ENCODE peak calls at places on chromosome 11, in six cellular contexts. K is stimulated activated CD4-positive, alpha-beta T cell treated with anti-CD3 and anti-CD28 coated beads, Interleukin-12 subunit alpha, Interleukin-12 subunit beta, amount 100 ng/mL, for 24 hours; C is AG08395; J is endodermal cell; H is activated gamma-delta T cell treated with anti-CD3 and anti-CD28 coated beads, Interleukin-2, amount 50 U/mL, for 16 hours; B is neural progenitor cell. E is an unnamed sample.

GRCh38 chr11:85756401-85757200 is 54.3 kb downstream of the SYTL2 start:
- DNase-seq in H (peak), C (no peak), J (no peak), K (no peak), B (no peak), E (no peak)

GRCh38 chr11:44611687-44612437 is 46.4 kb downstream of the CD82 start:
- DNase-seq in C (no peak), J (no peak), B (no peak), K (peak), H (peak), E (no peak)

GRCh38 chr11:20031155-20032001 is 128.9 kb downstream of the DBX1 start:
- DNase-seq in B (peak), K (no peak), H (no peak), J (peak), C (peak), E (peak)

GRCh38 chr11:14980854-14981253 is 8.7 kb upstream of the CALCA start:
- DNase-seq in B (no peak), H (no peak), K (no peak), J (no peak), C (peak), E (no peak)

GRCh38 chr11:56841210-56841810 is 92.8 kb upstream of the OR9G4 start:
- DNase-seq in C (peak), K (peak), B (peak), H (no peak), J (peak), E (peak)

GRCh38 chr11:63667993-63668392 is 3.2 kb downstream of the ATL3 start:
- DNase-seq in J (peak), B (no peak), K (no peak), C (peak), H (no peak), E (no peak)

GRCh38 chr11:19939415-19939929 is 220.8 kb downstream of the DBX1 start:
- DNase-seq in B (no peak), K (no peak), C (no peak), H (no peak), J (no peak), E (no peak)

GRCh38 chr11:34427171-34427805 is 11.4 kb upstream of the CAT start:
- DNase-seq in H (no peak), B (no peak), K (no peak), C (peak), J (no peak), E (peak)

GRCh38 chr11:115042002-115042401 is 363.7 kb downstream of the NXPE2 start:
- DNase-seq in B (no peak), K (no peak), H (no peak), J (peak), C (no peak), E (no peak)

GRCh38 chr11:63719987-63720386 is 38.7 kb downstream of the RTN3 start:
- DNase-seq in H (no peak), B (no peak), C (no peak), K (no peak), J (no peak), E (no peak)

GRCh38 chr11:64924910-64925284 is 408 bp downstream of the PPP2R5B start:
- DNase-seq in J (peak), C (peak), K (no peak), B (peak), H (no peak), E (no peak)